ENCODE peak calls at places on chromosomes 16 and 17, in five cellular contexts. J is DMS79, B is fibroblast of pulmonary artery, E is cardiac fibroblast, I is EL. L is an unnamed sample.

GRCh38 chr16:30011505-30012480 is 966 bp upstream of the DOC2A start:
- DNase-seq in J (no peak), B (no peak), E (no peak), I (no peak), L (no peak)

GRCh38 chr17:61047517-61047916 is 352.1 kb upstream of the TBX2 start:
- DNase-seq in J (no peak), B (no peak), E (no peak), I (no peak), L (no peak)

GRCh38 chr16:55418586-55418985 is 60.4 kb upstream of the MMP2 start:
- DNase-seq in J (no peak), B (peak; percentile 12), E (peak; percentile 3), I (no peak), L (peak; percentile 41)

GRCh38 chr17:34613064-34614019 is 34.0 kb downstream of the TMEM132E start:
- DNase-seq in J (peak; percentile 79), B (no peak), E (no peak), I (no peak), L (peak; percentile 37)

GRCh38 chr17:66276328-66276937 is 26.0 kb upstream of the PRKCA start:
- DNase-seq in J (no peak), B (peak; percentile 54), E (peak; percentile 50), I (peak; percentile 56), L (peak; percentile 67)

GRCh38 chr17:34503804-34504203 is 75.6 kb upstream of the TMEM132E start:
- DNase-seq in J (no peak), B (peak; percentile 8), E (no peak), I (no peak), L (no peak)

GRCh38 chr17:77437747-77438146 is 297.0 kb downstream of the SEC14L1 start:
- DNase-seq in J (no peak), B (no peak), E (no peak), I (no peak), L (no peak)

GRCh38 chr16:57810197-57811024 is 8.1 kb upstream of the KIFC3 start:
- DNase-seq in J (no peak), B (peak; percentile 88), E (peak; percentile 85), I (peak; percentile 91), L (peak; percentile 95)

GRCh38 chr17:19443148-19443547 is 32.1 kb downstream of the RNF112 start:
- DNase-seq in J (no peak), B (no peak), E (no peak), I (no peak), L (no peak)

GRCh38 chr16:88437367-88437964 is 15.6 kb upstream of the ZFPM1 start:
- DNase-seq in J (no peak), B (peak; percentile 35), E (peak; percentile 44), I (peak; percentile 18), L (peak; percentile 40)

GRCh38 chr17:82797061-82797460 is 42.8 kb downstream of the ZNF750 start:
- DNase-seq in J (no peak), B (no peak), E (no peak), I (no peak), L (no peak)